ENCODE peak calls at places on chromosomes 2 and 18, in four cellular contexts. E is HCT116, H is H1, J is HepG2. C is an unnamed sample.

GRCh38 chr18:70288171-70288850 is 534 bp upstream of the SOCS6 start:
- DNase-seq in H (peak), E (no peak), J (peak), C (no peak)

GRCh38 chr2:27009716-27010115 is 23.0 kb upstream of the TMEM214 start:
- DNase-seq in E (no peak), H (no peak), J (no peak), C (no peak)

GRCh38 chr2:138373993-138374408 is 127.6 kb upstream of the SPOPL start:
- DNase-seq in J (peak), H (no peak), E (peak), C (peak)

GRCh38 chr18:2891526-2892431 is 45.0 kb downstream of the EMILIN2 start:
- DNase-seq in H (no peak), E (no peak), J (no peak), C (no peak)

GRCh38 chr2:109721117-109721504 is 73.0 kb upstream of the RGPD5 start:
- DNase-seq in J (no peak), H (peak), E (no peak), C (no peak)

GRCh38 chr2:42903821-42904575 is 111.6 kb upstream of the HAAO start:
- DNase-seq in E (no peak), H (no peak), J (no peak), C (no peak)

GRCh38 chr2:168457177-168457905 is 1.3 kb downstream of the CERS6 start:
- DNase-seq in J (no peak), E (no peak), H (no peak), C (no peak)

GRCh38 chr2:239548491-239548890 is 147.7 kb upstream of the HDAC4 start:
- DNase-seq in J (no peak), H (no peak), E (no peak), C (no peak)

GRCh38 chr2:113117594-113118262 is 9.7 kb upstream of the IL1RN start:
- DNase-seq in H (peak), E (no peak), J (no peak), C (peak)

GRCh38 chr2:8500124-8501054 is 181.5 kb upstream of the ID2 start:
- DNase-seq in H (no peak), E (no peak), J (peak), C (no peak)

GRCh38 chr2:25620711-25621110 is 52.7 kb downstream of the DTNB start:
- DNase-seq in E (no peak), H (no peak), J (no peak), C (no peak)

GRCh38 chr2:232219496-232219870 is 159.1 kb upstream of the ALPP start:
- DNase-seq in E (no peak), J (no peak), H (no peak), C (no peak)

GRCh38 chr2:18559941-18560796 is at the start of gene RDH14:
- DNase-seq in J (peak), E (peak), H (peak), C (peak)

GRCh38 chr18:48850891-48851302 is 99.9 kb downstream of the SMAD7 start:
- DNase-seq in E (no peak), J (no peak), H (no peak), C (peak)

GRCh38 chr2:177338177-177338721 is 54.3 kb upstream of the AGPS start:
- DNase-seq in E (peak), J (peak), H (no peak), C (no peak)

GRCh38 chr2:50443868-50444267 is 588.1 kb downstream of the NRXN1 start:
- DNase-seq in H (no peak), J (no peak), E (no peak), C (no peak)

GRCh38 chr2:191682148-191682547 is 4.2 kb downstream of the NABP1 start:
- DNase-seq in E (no peak), H (no peak), J (no peak), C (no peak)

GRCh38 chr2:94956797-94957391 is 68.6 kb upstream of the MAL start:
- DNase-seq in E (peak), J (peak), H (peak), C (peak)

GRCh38 chr2:30445266-30445821 is 1.7 kb upstream of the LCLAT1 start:
- DNase-seq in E (no peak), J (no peak), H (no peak), C (no peak)

GRCh38 chr2:170816499-170817246 is at the start of gene GAD1:
- DNase-seq in H (peak), J (peak), E (peak), C (peak)

GRCh38 chr2:73987948-73988700 is 3.4 kb downstream of the TET3 start:
- DNase-seq in J (no peak), H (no peak), E (no peak), C (no peak)

GRCh38 chr2:176584333-176584732 is 315.1 kb downstream of the MTX2 start:
- DNase-seq in J (no peak), E (no peak), H (no peak), C (no peak)

GRCh38 chr2:238974510-238975166 is 126.8 kb downstream of the TWIST2 start:
- DNase-seq in H (no peak), E (peak), J (no peak), C (no peak)

GRCh38 chr2:21800356-21800755 is 676.6 kb downstream of the TDRD15 start:
- DNase-seq in H (no peak), J (no peak), E (no peak), C (no peak)

GRCh38 chr2:66874411-66874810 is 439.5 kb downstream of the MEIS1 start:
- DNase-seq in E (no peak), H (no peak), J (no peak), C (no peak)

GRCh38 chr2:189829092-189829843 is 45.0 kb downstream of the PMS1 start:
- DNase-seq in J (no peak), E (no peak), H (no peak), C (no peak)

GRCh38 chr2:4763009-4763408 is 929.2 kb upstream of the SOX11 start:
- DNase-seq in H (peak), J (no peak), E (no peak), C (peak)

GRCh38 chr2:160510617-160511016 is 17.0 kb upstream of the RBMS1 start:
- DNase-seq in H (no peak), J (no peak), E (no peak), C (no peak)

GRCh38 chr18:14117611-14118010 is 14.6 kb downstream of the ZNF519 start:
- DNase-seq in J (no peak), H (no peak), E (no peak), C (no peak)

GRCh38 chr2:191740016-191740419 is 62.1 kb downstream of the NABP1 start:
- DNase-seq in E (no peak), H (no peak), J (no peak), C (no peak)

GRCh38 chr2:111101592-111101991 is 19.1 kb upstream of the BCL2L11 start:
- DNase-seq in E (no peak), H (no peak), J (no peak), C (no peak)

GRCh38 chr2:176129825-176130152 is 284 bp downstream of the HOXD8 start:
- DNase-seq in H (peak), J (no peak), E (no peak), C (peak)

GRCh38 chr18:63177822-63178525 is 141.6 kb downstream of the BCL2 start:
- DNase-seq in H (no peak), E (no peak), J (no peak), C (no peak)

GRCh38 chr2:53303012-53303578 is 464.5 kb upstream of the CHAC2 start:
- DNase-seq in J (no peak), H (no peak), E (no peak), C (no peak)

GRCh38 chr18:1050012-1050657 is 145.5 kb downstream of the ADCYAP1 start:
- DNase-seq in E (no peak), H (no peak), J (no peak), C (peak)

GRCh38 chr2:239193426-239193825 is 207.4 kb downstream of the HDAC4 start:
- DNase-seq in E (no peak), H (peak), J (no peak), C (no peak)

GRCh38 chr2:106107509-106108131 is 86.5 kb downstream of the UXS1 start:
- DNase-seq in H (no peak), E (no peak), J (no peak), C (no peak)

GRCh38 chr2:68225119-68225632 is 27.2 kb downstream of the PPP3R1 start:
- DNase-seq in J (peak), H (no peak), E (peak), C (peak)

GRCh38 chr2:239225456-239225855 is 175.4 kb downstream of the HDAC4 start:
- DNase-seq in J (no peak), H (no peak), E (no peak), C (no peak)

GRCh38 chr18:76005632-76006031 is 489.4 kb downstream of the ZNF516 start:
- DNase-seq in H (no peak), J (no peak), E (no peak), C (no peak)
- TF ChIP-seq FOSL1 in H (no peak), J (no peak), E (no peak), C (no peak)

DNA sequence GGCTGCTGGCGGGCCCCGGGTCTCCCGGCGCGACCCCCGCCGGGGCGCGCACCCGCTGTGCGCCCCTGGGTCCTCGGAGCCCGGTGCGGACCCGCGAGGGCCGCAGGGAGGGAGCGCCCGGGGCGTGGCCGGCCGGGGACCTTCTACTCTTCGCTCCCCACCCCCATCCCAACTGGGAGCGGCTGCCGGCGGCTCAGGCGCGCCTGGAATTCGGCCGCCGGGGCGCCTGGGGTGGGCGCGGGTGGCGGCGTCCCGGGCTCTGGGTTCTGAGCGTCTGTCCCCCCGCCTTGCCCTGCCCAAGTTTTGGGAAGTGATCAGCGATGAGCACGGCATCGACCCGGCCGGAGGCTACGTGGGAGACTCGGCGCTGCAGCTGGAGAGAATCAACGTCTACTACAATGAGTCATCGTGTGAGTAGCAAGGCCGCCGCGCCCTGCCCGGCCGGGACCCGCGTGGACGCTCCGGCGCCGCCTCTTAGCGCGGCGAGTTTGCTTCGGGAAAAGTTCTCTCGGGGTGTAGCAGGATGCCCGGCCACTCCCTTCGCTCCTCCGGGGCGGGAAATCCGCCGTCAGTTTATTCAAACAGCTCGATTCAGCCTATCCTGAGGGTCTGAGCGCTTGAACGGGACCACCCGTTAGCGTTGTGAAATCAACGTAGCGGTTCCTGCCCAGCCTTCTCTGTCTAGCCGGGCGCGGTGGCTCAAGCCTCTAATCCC is 502 bp downstream of the TUBB6 start:
- DNase-seq in E (no peak), H (peak), J (peak), C (peak)
- TF ChIP-seq SP1 in E (no peak), H (no peak), J (no peak), C (no peak)

GRCh38 chr2:45678791-45679348 is 27.4 kb downstream of the PRKCE start:
- DNase-seq in E (no peak), H (no peak), J (no peak), C (no peak)

GRCh38 chr2:45684756-45685155 is 33.3 kb downstream of the PRKCE start:
- DNase-seq in J (no peak), E (no peak), H (no peak), C (no peak)

GRCh38 chr2:45681675-45682074 is 30.2 kb downstream of the PRKCE start:
- DNase-seq in H (no peak), E (peak), J (peak), C (no peak)

GRCh38 chr2:45683292-45683691 is 31.8 kb downstream of the PRKCE start:
- DNase-seq in E (no peak), H (no peak), J (no peak), C (no peak)

DNA sequence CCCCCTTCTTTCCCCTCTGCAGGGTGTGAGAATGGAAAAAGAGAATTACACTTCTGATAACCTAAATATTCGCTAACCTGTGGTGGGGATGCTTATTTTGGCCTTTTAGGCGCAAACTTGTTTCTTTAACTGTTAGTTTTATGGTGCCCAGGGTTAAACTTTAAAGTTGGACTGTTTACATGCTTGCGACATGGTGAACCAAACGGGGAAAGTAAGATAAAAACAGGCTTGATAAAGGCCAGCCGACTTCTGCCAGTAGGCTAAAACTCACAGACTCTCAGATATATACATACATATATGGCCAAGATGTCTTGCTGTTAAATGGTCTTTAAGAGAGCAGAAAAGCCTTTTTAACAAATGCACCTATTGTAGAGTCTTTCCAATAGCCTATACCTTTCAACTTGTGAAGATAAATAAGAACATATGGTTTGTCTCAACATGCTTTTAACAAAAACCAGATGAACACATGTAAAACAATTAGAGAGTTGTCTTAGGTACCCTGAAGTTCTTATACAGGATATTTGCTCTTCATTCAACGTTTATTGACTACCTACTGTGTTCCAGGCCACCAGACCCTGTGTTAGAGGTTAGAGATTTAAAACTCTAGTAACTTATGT is 29.0 kb downstream of the PRKCE start:
- DNase-seq in E (no peak), H (no peak), J (no peak), C (no peak)
- TF ChIP-seq FOSL1 in E (no peak), H (no peak), J (no peak), C (no peak)

DNA sequence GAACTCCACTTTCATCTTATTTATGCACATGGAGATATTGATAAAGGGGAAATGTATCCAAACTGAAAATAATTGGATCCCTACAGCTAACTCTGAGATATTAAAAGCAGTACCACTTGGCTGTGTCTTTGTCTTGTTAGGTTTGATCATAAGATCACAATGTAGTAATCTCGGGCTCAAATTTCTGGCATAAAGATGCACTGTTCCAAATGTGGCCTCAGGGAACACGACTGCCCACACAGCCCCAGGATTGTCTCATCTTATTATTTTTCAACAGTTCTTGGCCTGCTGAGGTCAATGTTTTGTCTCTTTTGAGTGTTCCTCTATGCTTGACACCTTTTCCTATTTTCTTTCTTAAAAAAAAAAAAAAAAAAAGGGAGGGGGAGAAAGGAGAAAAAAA is 114.1 kb downstream of the GBX2 start:
- DNase-seq in J (no peak), H (no peak), E (no peak), C (no peak)
- TF ChIP-seq SP1 in J (no peak), H (no peak), E (no peak), C (no peak)

GRCh38 chr2:172102858-172103359 is at the start of gene DLX2:
- DNase-seq in E (peak), J (peak), H (peak), C (peak)

GRCh38 chr2:172102159-172102857 is 392 bp downstream of the DLX2 start:
- DNase-seq in E (no peak), H (no peak), J (no peak), C (peak)

GRCh38 chr2:172105715-172106124 is 3.0 kb upstream of the DLX2 start:
- DNase-seq in E (no peak), H (no peak), J (no peak), C (peak)

GRCh38 chr2:172101707-172102158 is 967 bp downstream of the DLX2 start:
- DNase-seq in H (no peak), E (no peak), J (no peak), C (no peak)

GRCh38 chr2:172103471-172104292 is 982 bp upstream of the DLX2 start:
- DNase-seq in J (peak), E (peak), H (peak), C (peak)
- TF ChIP-seq FOSL1 in J (no peak), E (no peak), H (no peak), C (no peak)

DNA sequence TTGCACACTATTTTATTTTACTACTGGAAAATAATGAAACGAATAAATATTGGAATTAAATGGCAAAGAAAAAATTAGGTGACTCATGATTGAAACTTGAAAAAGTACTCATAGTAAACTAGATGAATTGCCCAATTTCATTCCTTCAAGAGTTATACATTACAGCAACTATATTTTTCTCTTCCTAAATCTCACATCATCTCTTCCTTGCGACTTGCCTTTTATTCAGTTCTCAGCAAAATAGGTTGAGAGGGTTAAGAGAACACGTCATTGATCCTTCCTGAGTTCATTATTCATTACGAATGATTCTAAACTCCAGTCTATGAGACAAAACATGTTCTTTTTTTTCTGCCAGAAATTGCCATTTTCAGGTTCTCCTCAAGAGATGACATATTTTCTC is 164.6 kb upstream of the REV1 start:
- DNase-seq in H (no peak), J (no peak), E (no peak), C (no peak)
- TF ChIP-seq SP1 in H (no peak), J (no peak), E (no peak), C (no peak)

C was measured in K562.